ENCODE peak calls at places on chromosomes 16 and 17, in ten cellular contexts. U is CD8-positive, alpha-beta T cell; L is PC-9; K is ovary; A is brain microvascular endothelial cell; V is adrenal gland; G is sigmoid colon; P is CD4-positive, CD25-positive, alpha-beta regulatory T cell; S is mucosa of descending colon; R is colonic mucosa. J is an unnamed sample.

GRCh38 chr17:81244358-81245023 is 5.4 kb downstream of the NDUFAF8 start:
- DNase-seq in U (no peak), L (no peak), K (no peak), A (no peak), V (no peak), G (no peak), P (no peak), S (peak; percentile 49), R (no peak), J (no peak)

GRCh38 chr16:85557976-85558589 is 55.0 kb upstream of the GSE1 start:
- DNase-seq in U (no peak), L (peak; percentile 94), K (no peak), A (no peak), V (no peak), G (no peak), P (no peak), S (peak; percentile 70), R (peak; percentile 82), J (peak; percentile 91)

GRCh38 chr16:56667581-56668571 is at the start of gene MT1G:
- DNase-seq in U (no peak), L (no peak), K (no peak), A (no peak), V (peak; percentile 59), G (peak; percentile 80), P (no peak), S (peak; percentile 86), R (peak; percentile 80), J (peak; percentile 88)

GRCh38 chr16:16021988-16022682 is 72.7 kb downstream of the ABCC1 start:
- DNase-seq in U (no peak), L (peak; percentile 96), K (peak; percentile 99), A (peak; percentile 97), V (peak; percentile 99), G (peak; percentile 99), P (no peak), S (peak; percentile 91), R (peak; percentile 91), J (peak; percentile 81)

GRCh38 chr17:40443196-40443987 is at the start of gene IGFBP4:
- DNase-seq in U (peak; percentile 55), L (peak; percentile 51), K (peak; percentile 92), A (no peak), V (peak; percentile 74), G (peak; percentile 94), P (peak; percentile 38), S (peak; percentile 90), R (peak; percentile 86), J (peak; percentile 58)

GRCh38 chr17:28398280-28398981 is 7.6 kb downstream of the SLC46A1 start:
- DNase-seq in U (no peak), L (no peak), K (no peak), A (no peak), V (no peak), G (no peak), P (no peak), S (no peak), R (no peak), J (peak; percentile 57)

GRCh38 chr17:44345497-44346026 is 460 bp downstream of the GRN start:
- DNase-seq in U (peak; percentile 42), L (peak; percentile 63), K (peak; percentile 62), A (peak; percentile 32), V (peak; percentile 83), G (no peak), P (peak; percentile 35), S (peak; percentile 68), R (peak; percentile 75), J (peak; percentile 58)

GRCh38 chr16:87149051-87149450 is 168.1 kb downstream of the C16orf95 start:
- DNase-seq in U (no peak), L (peak; percentile 58), K (no peak), A (peak; percentile 59), V (no peak), G (no peak), P (no peak), S (no peak), R (no peak), J (no peak)

GRCh38 chr17:64655704-64656103 is 6.4 kb downstream of the SMURF2 start:
- DNase-seq in U (no peak), L (no peak), K (no peak), A (no peak), V (no peak), G (no peak), P (no peak), S (no peak), R (no peak), J (no peak)

GRCh38 chr17:64657610-64658125 is 4.4 kb downstream of the SMURF2 start:
- DNase-seq in U (no peak), L (no peak), K (no peak), A (no peak), V (no peak), G (no peak), P (no peak), S (no peak), R (no peak), J (no peak)

GRCh38 chr17:64661731-64661980 is 451 bp downstream of the SMURF2 start:
- DNase-seq in U (no peak), L (no peak), K (peak; percentile 51), A (no peak), V (peak; percentile 59), G (no peak), P (no peak), S (no peak), R (no peak), J (no peak)

GRCh38 chr17:64661981-64662773 is at the start of gene SMURF2:
- DNase-seq in U (peak; percentile 74), L (no peak), K (peak; percentile 77), A (peak; percentile 51), V (peak; percentile 81), G (peak; percentile 88), P (peak; percentile 78), S (peak; percentile 88), R (peak; percentile 84), J (peak; percentile 73)

GRCh38 chr17:64658931-64659330 is 3.2 kb downstream of the SMURF2 start:
- DNase-seq in U (no peak), L (peak; percentile 66), K (no peak), A (peak; percentile 63), V (no peak), G (no peak), P (no peak), S (no peak), R (no peak), J (no peak)
- H3K4me3 ChIP-seq in U (no peak overlapping the region), L (peak overlapping the region; percentile 96), K (no peak overlapping the region), A (peak overlapping the region; percentile 33), V (no peak overlapping the region), G (no peak overlapping the region), P (no peak overlapping the region), S (no peak overlapping the region), R (no peak overlapping the region), J (no peak overlapping the region)

GRCh38 chr16:30963925-30964511 is 6.5 kb downstream of the SETD1A start:
- DNase-seq in U (no peak), L (peak; percentile 8), K (no peak), A (no peak), V (no peak), G (no peak), P (no peak), S (no peak), R (no peak), J (no peak)

GRCh38 chr16:30964540-30965226 is 7.1 kb downstream of the SETD1A start:
- DNase-seq in U (no peak), L (peak; percentile 21), K (no peak), A (no peak), V (no peak), G (no peak), P (no peak), S (no peak), R (no peak), J (no peak)

GRCh38 chr16:30967795-30968194 is 10.2 kb downstream of the SETD1A start:
- DNase-seq in U (no peak), L (peak; percentile 26), K (no peak), A (no peak), V (no peak), G (no peak), P (no peak), S (no peak), R (no peak), J (no peak)

GRCh38 chr16:30965436-30965835 is 7.9 kb downstream of the SETD1A start:
- DNase-seq in U (no peak), L (no peak), K (no peak), A (no peak), V (no peak), G (no peak), P (no peak), S (no peak), R (no peak), J (no peak)

DNA sequence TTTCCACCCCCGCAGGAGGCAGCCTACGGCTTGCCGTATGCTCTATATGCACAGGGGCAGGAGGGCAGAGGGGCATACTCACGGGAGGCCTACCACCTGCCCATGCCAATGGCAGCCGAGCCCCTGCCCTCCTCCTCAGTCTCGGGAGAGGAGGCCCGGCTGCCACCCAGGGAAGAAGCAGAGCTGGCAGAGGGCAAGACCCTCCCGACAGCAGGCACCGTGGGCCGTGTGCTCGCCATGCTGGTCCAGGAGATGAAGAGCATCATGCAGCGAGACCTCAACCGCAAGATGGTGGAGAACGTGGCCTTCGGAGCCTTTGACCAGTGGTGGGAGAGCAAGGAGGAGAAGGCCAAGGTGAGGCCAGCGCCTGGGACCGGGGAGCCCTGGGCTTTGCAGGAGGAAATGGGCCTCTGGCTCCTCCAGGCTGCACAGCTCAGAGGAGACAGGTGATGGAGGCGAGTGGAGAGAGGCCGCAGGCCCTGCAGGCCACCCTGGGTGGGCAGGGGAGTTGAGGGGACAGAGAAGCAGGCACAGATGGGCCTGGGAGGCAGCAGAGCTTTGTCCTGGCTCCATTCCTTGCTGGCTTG is 8.6 kb downstream of the SETD1A start:
- DNase-seq in U (no peak), L (peak; percentile 12), K (no peak), A (no peak), V (no peak), G (no peak), P (no peak), S (no peak), R (no peak), J (no peak)
- H3K36me3 ChIP-seq in U (peaks cover 66% of the 10 kb centered on the region), L (peaks cover 55% of the 10 kb centered on the region), K (no peaks in the 10 kb centered on the region), A (peaks cover 67% of the 10 kb centered on the region), V (no peaks in the 10 kb centered on the region), G (peaks cover 100% of the 10 kb centered on the region), P (peaks cover 75% of the 10 kb centered on the region), S (peaks cover 8% of the 10 kb centered on the region), R (peaks cover 19% of the 10 kb centered on the region), J (peaks cover 35% of the 10 kb centered on the region)

GRCh38 chr17:42194133-42194899 is at the start of gene GHDC:
- DNase-seq in U (peak; percentile 74), L (peak; percentile 65), K (peak; percentile 86), A (peak; percentile 57), V (peak; percentile 92), G (peak; percentile 94), P (peak; percentile 76), S (peak; percentile 88), R (peak; percentile 95), J (peak; percentile 90)

GRCh38 chr17:42199411-42200011 is 5.2 kb upstream of the GHDC start:
- DNase-seq in U (no peak), L (no peak), K (no peak), A (no peak), V (no peak), G (no peak), P (no peak), S (no peak), R (no peak), J (no peak)

GRCh38 chr17:42198897-42199296 is 4.6 kb upstream of the GHDC start:
- DNase-seq in U (no peak), L (no peak), K (no peak), A (no peak), V (peak; percentile 78), G (no peak), P (no peak), S (no peak), R (no peak), J (no peak)

GRCh38 chr17:42200702-42201101 is 6.4 kb upstream of the GHDC start:
- DNase-seq in U (no peak), L (no peak), K (peak; percentile 73), A (no peak), V (peak; percentile 95), G (no peak), P (no peak), S (no peak), R (peak; percentile 47), J (peak; percentile 66)

DNA sequence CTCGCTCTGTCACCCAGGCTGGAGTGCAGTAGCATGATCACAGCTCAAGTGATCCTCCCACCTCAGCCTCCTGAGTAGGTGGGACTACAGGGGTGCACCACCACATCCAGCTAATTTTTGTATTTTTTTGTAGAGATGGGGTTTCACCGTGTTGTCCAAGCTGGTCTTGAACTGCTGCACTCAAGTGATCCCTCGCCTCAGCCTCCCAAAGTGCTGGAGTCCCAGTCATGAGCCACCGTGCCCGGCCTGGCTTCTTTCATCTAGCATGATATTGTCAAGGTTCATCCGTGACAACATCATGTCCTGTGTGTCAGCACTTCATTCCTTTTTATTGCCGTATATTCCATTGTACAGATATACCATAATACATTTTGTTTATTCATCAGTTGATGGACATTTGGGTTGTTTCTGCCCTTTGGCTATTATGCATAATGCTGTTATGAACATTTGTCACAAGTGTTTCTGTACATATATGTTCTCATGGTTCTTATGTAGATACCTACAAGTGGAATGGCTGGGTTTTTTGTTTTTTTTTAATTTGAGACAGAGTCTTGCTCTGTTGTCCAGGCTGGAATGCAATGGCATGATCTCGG is 3.4 kb upstream of the GHDC start:
- DNase-seq in U (no peak), L (no peak), K (no peak), A (no peak), V (no peak), G (no peak), P (no peak), S (no peak), R (no peak), J (no peak)
- H3K4me3 ChIP-seq in U (no peak overlapping the region), L (no peak overlapping the region), K (no peak overlapping the region), A (no peak overlapping the region), V (no peak overlapping the region), G (no peak overlapping the region), P (no peak overlapping the region), S (no peak overlapping the region), R (no peak overlapping the region), J (no peak overlapping the region)

GRCh38 chr17:7464081-7464480 is 15.3 kb downstream of the ZBTB4 start:
- DNase-seq in U (no peak), L (no peak), K (no peak), A (no peak), V (no peak), G (no peak), P (no peak), S (no peak), R (no peak), J (no peak)
- H3K36me3 ChIP-seq in U (peaks cover 10% of the 10 kb centered on the region), L (no peaks in the 10 kb centered on the region), K (no peaks in the 10 kb centered on the region), A (peaks cover 21% of the 10 kb centered on the region), V (no peaks in the 10 kb centered on the region), G (peaks cover 56% of the 10 kb centered on the region), P (peaks cover 36% of the 10 kb centered on the region), S (no peaks in the 10 kb centered on the region), R (no peaks in the 10 kb centered on the region), J (peaks cover 8% of the 10 kb centered on the region)

J was measured in small intestine.